ENCODE peak calls at places on chromosomes 5 and 9, in four cellular contexts. One of them, this sample, is unnamed.

GRCh38 chr5:97276721-97277120 is 93.7 kb upstream of the RIOK2 start:
- DNase-seq in HepG2: no peak
- DNase-seq in K562: no peak
- DNase-seq in HEK293T: no peak
- DNase-seq in this sample: no peak

GRCh38 chr5:113325054-113325453 is 109.7 kb downstream of the TSSK1B start:
- DNase-seq in HepG2: no peak
- DNase-seq in K562: no peak
- DNase-seq in HEK293T: no peak
- DNase-seq in this sample: no peak

GRCh38 chr5:172985596-172985995 is 2.0 kb downstream of the ATP6V0E1 start:
- DNase-seq in HepG2: no peak
- DNase-seq in K562: no peak
- DNase-seq in HEK293T: no peak
- DNase-seq in this sample: no peak

GRCh38 chr5:53360811-53361210 is 119.6 kb upstream of the FST start:
- DNase-seq in HepG2: no peak
- DNase-seq in K562: no peak
- DNase-seq in HEK293T: no peak
- DNase-seq in this sample: no peak

GRCh38 chr5:134143964-134144941 is 29.8 kb downstream of the TCF7 start:
- DNase-seq in HepG2: no peak
- DNase-seq in K562: no peak
- DNase-seq in HEK293T: no peak
- DNase-seq in this sample: no peak

GRCh38 chr5:108386345-108387061 is 4.6 kb upstream of the FBXL17 start:
- DNase-seq in HepG2: peak
- DNase-seq in K562: no peak
- DNase-seq in HEK293T: no peak
- DNase-seq in this sample: no peak

GRCh38 chr5:176902102-176902814 is 3.1 kb upstream of the HK3 start:
- DNase-seq in HepG2: no peak
- DNase-seq in K562: no peak
- DNase-seq in HEK293T: no peak
- DNase-seq in this sample: no peak

GRCh38 chr5:34686762-34687268 is 30.7 kb downstream of the RAI14 start:
- DNase-seq in HepG2: peak
- DNase-seq in K562: peak
- DNase-seq in HEK293T: peak
- DNase-seq in this sample: no peak

GRCh38 chr9:16329699-16330113 is 540.8 kb downstream of the BNC2 start:
- DNase-seq in HepG2: no peak
- DNase-seq in K562: no peak
- DNase-seq in HEK293T: no peak
- DNase-seq in this sample: no peak

GRCh38 chr9:16921855-16922254 is 51.4 kb upstream of the BNC2 start:
- DNase-seq in HepG2: no peak
- DNase-seq in K562: no peak
- DNase-seq in HEK293T: no peak
- DNase-seq in this sample: no peak

GRCh38 chr9:136472640-136473353 is 10.0 kb downstream of the SEC16A start:
- DNase-seq in HepG2: no peak
- DNase-seq in K562: no peak
- DNase-seq in HEK293T: no peak
- DNase-seq in this sample: no peak

GRCh38 chr5:17235736-17236330 is 18.4 kb downstream of the BASP1 start:
- DNase-seq in HepG2: no peak
- DNase-seq in K562: no peak
- DNase-seq in HEK293T: no peak
- DNase-seq in this sample: no peak

GRCh38 chr5:178224403-178224802 is 8.2 kb downstream of the PHYKPL start:
- DNase-seq in HepG2: no peak
- DNase-seq in K562: no peak
- DNase-seq in HEK293T: no peak
- DNase-seq in this sample: no peak

GRCh38 chr5:34563951-34564705 is 92.0 kb upstream of the RAI14 start:
- DNase-seq in HepG2: no peak
- DNase-seq in K562: peak
- DNase-seq in HEK293T: no peak
- DNase-seq in this sample: no peak

GRCh38 chr9:98990181-98990870 is 46.6 kb downstream of the COL15A1 start:
- DNase-seq in HepG2: no peak
- DNase-seq in K562: no peak
- DNase-seq in HEK293T: no peak
- DNase-seq in this sample: no peak

GRCh38 chr5:40605295-40605958 is 74.3 kb upstream of the PTGER4 start:
- DNase-seq in HepG2: no peak
- DNase-seq in K562: no peak
- DNase-seq in HEK293T: no peak
- DNase-seq in this sample: no peak

GRCh38 chr9:86102626-86103025 is 3.3 kb upstream of the GOLM1 start:
- DNase-seq in HepG2: no peak
- DNase-seq in K562: no peak
- DNase-seq in HEK293T: no peak
- DNase-seq in this sample: no peak

GRCh38 chr5:31415009-31415923 is 116.6 kb downstream of the DROSHA start:
- DNase-seq in HepG2: no peak
- DNase-seq in K562: no peak
- DNase-seq in HEK293T: no peak
- DNase-seq in this sample: no peak

GRCh38 chr5:31412324-31412723 is 119.6 kb downstream of the DROSHA start:
- DNase-seq in HepG2: no peak
- DNase-seq in K562: no peak
- DNase-seq in HEK293T: no peak
- DNase-seq in this sample: no peak

GRCh38 chr5:31416547-31416946 is 115.3 kb downstream of the DROSHA start:
- DNase-seq in HepG2: no peak
- DNase-seq in K562: no peak
- DNase-seq in HEK293T: no peak
- DNase-seq in this sample: no peak

GRCh38 chr5:31410089-31410488 is 121.8 kb downstream of the DROSHA start:
- DNase-seq in HepG2: no peak
- DNase-seq in K562: no peak
- DNase-seq in HEK293T: no peak
- DNase-seq in this sample: no peak

GRCh38 chr5:31413030-31413812 is 118.7 kb downstream of the DROSHA start:
- DNase-seq in HepG2: no peak
- DNase-seq in K562: no peak
- DNase-seq in HEK293T: no peak
- DNase-seq in this sample: no peak
- TF ChIP-seq SP1 in HepG2: no peak
- TF ChIP-seq SP1 in K562: no peak
- TF ChIP-seq SP1 in HEK293T: no peak
- TF ChIP-seq SP1 in this sample: no peak

DNA sequence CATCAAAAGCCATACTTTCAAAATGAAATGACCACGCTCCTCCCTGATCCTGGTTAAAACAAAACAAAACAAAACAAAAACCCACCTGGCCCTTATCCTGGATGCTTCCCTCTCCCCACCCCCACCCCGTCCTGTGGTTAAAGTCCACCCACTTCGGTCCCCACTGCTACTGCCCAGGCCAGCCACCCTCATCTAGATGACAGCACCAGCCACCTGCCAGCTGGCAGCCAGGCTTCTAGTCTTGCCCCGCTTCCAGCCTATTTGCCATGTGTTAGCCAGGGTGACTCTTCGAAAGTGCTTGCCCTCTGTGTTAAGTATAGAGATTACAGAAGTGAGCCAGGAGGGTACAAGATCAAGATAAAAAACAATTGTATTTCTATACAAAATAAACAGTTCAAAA is 27.5 kb upstream of the NCS1 start:
- DNase-seq in HepG2: no peak
- DNase-seq in K562: no peak
- DNase-seq in HEK293T: no peak
- DNase-seq in this sample: no peak
- TF ChIP-seq ELF4 in HepG2: no peak
- TF ChIP-seq ELF4 in K562: no peak
- TF ChIP-seq ELF4 in HEK293T: no peak
- TF ChIP-seq ELF4 in this sample: no peak

GRCh38 chr9:113564804-113565237 is 101.3 kb downstream of the RGS3 start:
- DNase-seq in HepG2: no peak
- DNase-seq in K562: no peak
- DNase-seq in HEK293T: no peak
- DNase-seq in this sample: peak
- TF ChIP-seq SP1 in HepG2: no peak
- TF ChIP-seq SP1 in K562: no peak
- TF ChIP-seq SP1 in HEK293T: no peak
- TF ChIP-seq SP1 in this sample: peak

GRCh38 chr5:1732955-1733354 is 66.7 kb downstream of the MRPL36 start:
- DNase-seq in HepG2: no peak
- DNase-seq in K562: no peak
- DNase-seq in HEK293T: no peak
- DNase-seq in this sample: no peak
- TF ChIP-seq ELF4 in HepG2: no peak
- TF ChIP-seq ELF4 in K562: no peak
- TF ChIP-seq ELF4 in HEK293T: no peak
- TF ChIP-seq ELF4 in this sample: no peak

DNA sequence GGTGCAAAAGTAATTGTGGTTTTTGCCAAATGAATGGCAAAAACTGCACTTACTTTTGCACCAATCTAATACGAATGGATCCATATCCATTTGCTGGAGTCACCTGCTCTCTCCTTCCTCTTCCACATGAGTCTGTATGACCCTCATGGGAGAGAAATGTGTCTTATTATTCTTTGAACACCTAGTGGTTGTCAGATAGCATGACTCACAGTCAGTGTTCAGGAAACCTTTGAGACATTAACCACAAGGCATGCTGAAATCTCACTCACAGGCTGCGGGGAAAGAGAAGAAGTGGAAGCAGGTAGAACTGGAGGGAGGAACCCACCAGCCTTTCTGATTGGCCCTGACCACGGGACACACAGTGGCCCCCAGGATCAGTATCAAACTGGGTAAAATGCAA is 222.8 kb upstream of the KLF4 start:
- DNase-seq in HepG2: no peak
- DNase-seq in K562: no peak
- DNase-seq in HEK293T: no peak
- DNase-seq in this sample: no peak
- TF ChIP-seq SP1 in HepG2: no peak
- TF ChIP-seq SP1 in K562: no peak
- TF ChIP-seq SP1 in HEK293T: no peak
- TF ChIP-seq SP1 in this sample: no peak

DNA sequence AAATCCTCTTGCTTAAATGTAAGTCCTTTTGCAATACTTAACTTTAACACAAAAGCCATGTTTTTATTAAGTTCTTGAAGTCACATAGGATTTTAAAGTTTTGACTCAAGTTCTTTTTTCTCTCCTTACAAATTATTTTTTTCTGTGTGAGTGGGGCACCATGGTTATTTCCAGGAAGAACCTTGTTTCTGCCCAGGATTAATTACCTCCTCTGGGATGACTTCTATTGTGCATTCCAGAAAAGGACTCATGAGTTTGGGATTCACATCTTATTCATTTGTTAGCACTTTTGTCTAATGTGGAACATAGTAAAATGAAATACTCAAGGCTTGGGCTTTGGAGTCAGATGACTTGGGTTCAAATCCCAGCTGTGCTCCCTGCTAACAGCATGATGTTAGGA is 421.4 kb upstream of the WWC1 start:
- DNase-seq in HepG2: no peak
- DNase-seq in K562: no peak
- DNase-seq in HEK293T: no peak
- DNase-seq in this sample: no peak
- TF ChIP-seq ELF4 in HepG2: no peak
- TF ChIP-seq ELF4 in K562: no peak
- TF ChIP-seq ELF4 in HEK293T: no peak
- TF ChIP-seq ELF4 in this sample: no peak

DNA sequence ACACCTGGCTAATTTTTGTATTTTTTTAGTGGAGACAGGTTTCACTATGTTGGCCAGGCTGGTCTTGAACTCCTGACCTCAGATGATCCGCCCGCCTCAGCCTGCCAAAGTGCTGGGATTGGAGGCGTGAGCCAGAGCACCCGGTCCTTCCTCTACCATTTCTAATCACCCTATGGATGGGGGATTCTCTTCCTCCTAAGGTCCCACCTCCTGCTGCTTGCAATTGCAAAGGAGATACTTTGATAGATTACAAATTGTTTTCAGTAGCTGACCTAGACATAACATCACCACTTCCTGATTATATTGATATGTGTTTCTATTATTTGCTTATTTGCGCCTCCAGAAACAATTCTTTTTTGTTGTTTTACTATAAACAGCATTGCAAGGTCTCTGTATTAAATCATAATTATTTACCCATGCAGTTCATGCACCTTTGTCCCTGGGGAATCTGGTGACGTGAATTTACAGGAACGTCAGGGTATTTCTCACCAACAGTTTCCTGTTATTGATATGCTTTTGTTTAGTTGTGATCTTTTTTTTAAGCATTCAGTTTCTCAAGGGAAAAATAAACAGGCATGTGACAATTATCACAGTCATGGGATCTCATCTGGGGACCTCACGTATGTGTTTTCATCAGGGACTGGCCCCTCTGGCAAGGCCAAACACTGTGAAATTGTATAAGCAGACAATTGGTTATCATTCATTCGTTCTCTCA is 43.2 kb downstream of the ESM1 start:
- DNase-seq in HepG2: no peak
- DNase-seq in K562: no peak
- DNase-seq in HEK293T: no peak
- DNase-seq in this sample: no peak
- TF ChIP-seq SP1 in HepG2: no peak
- TF ChIP-seq SP1 in K562: no peak
- TF ChIP-seq SP1 in HEK293T: no peak
- TF ChIP-seq SP1 in this sample: no peak

GRCh38 chr9:31699836-31700235 is 684.6 kb upstream of the ACO1 start:
- DNase-seq in HepG2: no peak
- DNase-seq in K562: no peak
- DNase-seq in HEK293T: no peak
- DNase-seq in this sample: no peak

GRCh38 chr9:31697956-31698355 is 686.5 kb upstream of the ACO1 start:
- DNase-seq in HepG2: no peak
- DNase-seq in K562: no peak
- DNase-seq in HEK293T: no peak
- DNase-seq in this sample: no peak

DNA sequence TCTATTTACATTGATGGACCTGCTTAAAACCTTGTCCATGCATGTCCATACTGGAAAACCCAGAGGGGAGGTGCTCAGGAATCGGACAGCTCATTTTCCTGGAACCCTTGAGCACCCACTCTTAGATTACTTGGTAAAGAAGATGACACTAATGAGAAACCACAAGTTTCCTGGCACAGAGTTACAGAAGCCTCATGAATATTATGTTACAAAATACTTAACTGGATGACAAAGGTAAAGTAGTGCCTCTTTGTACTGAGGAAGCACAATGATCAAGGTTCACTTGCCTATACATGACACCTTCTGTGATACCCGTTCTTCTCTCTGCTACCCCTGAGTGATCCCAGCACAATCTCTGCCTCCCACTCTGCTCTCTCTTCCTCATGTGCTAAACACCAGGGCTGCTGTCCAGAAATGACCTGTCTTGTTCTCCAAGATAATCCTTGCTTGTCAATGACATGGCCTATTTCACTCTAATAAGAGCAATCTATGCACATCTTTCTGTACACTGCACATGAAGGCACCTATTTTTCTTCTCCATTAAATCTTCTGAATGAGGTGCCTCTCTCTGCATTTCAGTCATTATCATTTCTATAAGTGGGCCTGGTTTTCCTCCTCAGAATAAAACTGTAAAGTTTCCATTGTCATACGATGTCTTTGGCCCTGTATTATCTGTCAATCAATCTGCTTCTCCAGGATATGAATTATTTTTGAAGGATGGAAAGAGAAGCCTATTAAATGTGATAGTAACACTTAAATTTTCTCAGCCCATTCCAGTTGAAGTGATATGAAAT is 684.0 kb upstream of the ACO1 start:
- DNase-seq in HepG2: no peak
- DNase-seq in K562: no peak
- DNase-seq in HEK293T: no peak
- DNase-seq in this sample: no peak
- TF ChIP-seq ELF4 in HepG2: no peak
- TF ChIP-seq ELF4 in K562: no peak
- TF ChIP-seq ELF4 in HEK293T: no peak
- TF ChIP-seq ELF4 in this sample: no peak